ENCODE peak calls at places on chromosomes 7 and 10, in eight cellular contexts. I is HT-29, Y is astrocyte of the spinal cord, B is NCI-H774, R is left colon, C is left cardiac atrium, K is AG09309, X is LoVo. M is an unnamed sample.

GRCh38 chr7:1694551-1694950 is 24.5 kb downstream of the ELFN1 start:
- DNase-seq in I (no peak), Y (no peak), B (no peak), R (peak), C (peak), K (no peak), X (no peak), M (no peak)

GRCh38 chr10:89398003-89398749 is 5.8 kb downstream of the IFIT1 start:
- DNase-seq in I (no peak), Y (peak), B (no peak), R (no peak), C (no peak), K (no peak), X (peak), M (no peak)

GRCh38 chr7:31203551-31203950 is 137.0 kb downstream of the NEUROD6 start:
- DNase-seq in I (no peak), Y (no peak), B (no peak), R (no peak), C (no peak), K (no peak), X (no peak), M (no peak)

GRCh38 chr7:157556339-157556944 is 219.6 kb downstream of the DNAJB6 start:
- DNase-seq in I (no peak), Y (no peak), B (no peak), R (peak), C (no peak), K (no peak), X (no peak), M (no peak)

GRCh38 chr10:23777153-23777552 is 338.3 kb downstream of the OTUD1 start:
- DNase-seq in I (no peak), Y (no peak), B (no peak), R (no peak), C (no peak), K (no peak), X (no peak), M (no peak)

GRCh38 chr7:116560021-116560970 is 35.5 kb downstream of the CAV1 start:
- DNase-seq in I (no peak), Y (no peak), B (peak), R (peak), C (peak), K (no peak), X (no peak), M (no peak)

GRCh38 chr7:53121374-53121773 is 85.9 kb downstream of the POM121L12 start:
- DNase-seq in I (no peak), Y (no peak), B (no peak), R (no peak), C (no peak), K (no peak), X (no peak), M (no peak)

GRCh38 chr10:62851449-62851848 is 35.3 kb upstream of the EGR2 start:
- DNase-seq in I (peak), Y (no peak), B (no peak), R (no peak), C (no peak), K (no peak), X (no peak), M (no peak)

GRCh38 chr10:101166430-101166829 is 35.3 kb downstream of the TLX1 start:
- DNase-seq in I (no peak), Y (no peak), B (no peak), R (no peak), C (no peak), K (no peak), X (no peak), M (no peak)

GRCh38 chr7:151436446-151437162 is 3.3 kb downstream of the CRYGN start:
- DNase-seq in I (no peak), Y (no peak), B (no peak), R (no peak), C (no peak), K (no peak), X (no peak), M (no peak)

GRCh38 chr7:137443616-137444015 is 100.1 kb upstream of the PTN start:
- DNase-seq in I (no peak), Y (peak), B (no peak), R (no peak), C (no peak), K (peak), X (no peak), M (no peak)

GRCh38 chr7:108347616-108348015 is 108.6 kb downstream of the NRCAM start:
- DNase-seq in I (peak), Y (peak), B (no peak), R (no peak), C (no peak), K (peak), X (no peak), M (no peak)

GRCh38 chr7:4144801-4145470 is 537.2 kb upstream of the FOXK1 start:
- DNase-seq in I (no peak), Y (peak), B (no peak), R (peak), C (peak), K (no peak), X (no peak), M (no peak)

GRCh38 chr10:13074562-13075451 is 25.2 kb upstream of the OPTN start:
- DNase-seq in I (peak), Y (peak), B (no peak), R (peak), C (peak), K (peak), X (peak), M (peak)

GRCh38 chr10:4663162-4663992 is 162.6 kb upstream of the AKR1E2 start:
- DNase-seq in I (peak), Y (peak), B (peak), R (peak), C (peak), K (peak), X (peak), M (peak)

GRCh38 chr7:102918865-102919264 is 6.1 kb downstream of the LRRC17 start:
- DNase-seq in I (no peak), Y (no peak), B (no peak), R (no peak), C (no peak), K (no peak), X (no peak), M (no peak)

GRCh38 chr10:3776796-3777571 is 8.0 kb downstream of the KLF6 start:
- DNase-seq in I (peak), Y (peak), B (peak), R (peak), C (peak), K (no peak), X (peak), M (peak)

GRCh38 chr7:153696242-153696641 is 356.0 kb upstream of the DPP6 start:
- DNase-seq in I (no peak), Y (no peak), B (no peak), R (no peak), C (no peak), K (no peak), X (no peak), M (no peak)

GRCh38 chr7:80135306-80136104 is 874 bp downstream of the GNAI1 start:
- DNase-seq in I (peak), Y (peak), B (no peak), R (no peak), C (no peak), K (no peak), X (peak), M (no peak)

GRCh38 chr10:8306685-8307364 is 252.3 kb downstream of the GATA3 start:
- DNase-seq in I (no peak), Y (peak), B (no peak), R (no peak), C (no peak), K (peak), X (no peak), M (no peak)

GRCh38 chr10:103759100-103759781 is 96.1 kb downstream of the SH3PXD2A start:
- DNase-seq in I (peak), Y (peak), B (no peak), R (peak), C (no peak), K (peak), X (no peak), M (no peak)

GRCh38 chr10:31000071-31000787 is 31.4 kb downstream of the ZNF438 start:
- DNase-seq in I (no peak), Y (no peak), B (no peak), R (no peak), C (no peak), K (no peak), X (peak), M (no peak)

GRCh38 chr10:117441366-117441765 is 66.1 kb upstream of the PDZD8 start:
- DNase-seq in I (no peak), Y (no peak), B (no peak), R (no peak), C (no peak), K (no peak), X (no peak), M (no peak)

GRCh38 chr7:104264281-104264680 is 56.5 kb upstream of the ORC5 start:
- DNase-seq in I (no peak), Y (peak), B (no peak), R (no peak), C (no peak), K (no peak), X (no peak), M (no peak)